ENCODE peak calls at places on chromosome 19, in six cellular contexts. D is left lung; B is effector memory CD4-positive, alpha-beta T cell; C is thyroid gland; Q is breast epithelium; G is cardiac muscle cell. U is an unnamed sample. For H3K27me3, the result is how much of the 10 kb centered on the place peaks cover.

GRCh38 chr19:41030651-41031050 is 39.6 kb downstream of the CYP2B6 start:
- DNase-seq in D (no peak), B (no peak), C (no peak), Q (no peak), G (no peak), U (peak)

GRCh38 chr19:43576479-43576878 is 878 bp downstream of the PINLYP start:
- DNase-seq in D (no peak), B (no peak), C (no peak), Q (no peak), G (no peak), U (no peak)

GRCh38 chr19:20243629-20244028 is 76.6 kb downstream of the ZNF486 start:
- DNase-seq in D (no peak), B (no peak), C (no peak), Q (no peak), G (no peak), U (no peak)

GRCh38 chr19:30227071-30227621 is 145.0 kb upstream of the ZNF536 start:
- DNase-seq in D (no peak), B (no peak), C (peak), Q (no peak), G (no peak), U (peak)

GRCh38 chr19:47523473-47523872 is 8.6 kb upstream of the NAPA start:
- DNase-seq in D (no peak), B (no peak), C (peak), Q (no peak), G (no peak), U (peak)

GRCh38 chr19:31138077-31138476 is 211.2 kb downstream of the TSHZ3 start:
- DNase-seq in D (no peak), B (no peak), C (no peak), Q (no peak), G (no peak), U (no peak)

GRCh38 chr19:5578094-5578846 is 10.5 kb upstream of the TINCR start:
- DNase-seq in D (peak), B (peak), C (peak), Q (peak), G (peak), U (peak)

GRCh38 chr19:15330801-15331418 is 1.4 kb downstream of the BRD4 start:
- DNase-seq in D (peak), B (peak), C (peak), Q (peak), G (peak), U (no peak)

GRCh38 chr19:48230555-48231129 is 25.1 kb downstream of the CARD8 start:
- DNase-seq in D (no peak), B (no peak), C (no peak), Q (no peak), G (no peak), U (no peak)

GRCh38 chr19:6276447-6276846 is 3.3 kb downstream of the MLLT1 start:
- DNase-seq in D (no peak), B (no peak), C (peak), Q (peak), G (peak), U (peak)

GRCh38 chr19:6103217-6103644 is 7.1 kb downstream of the RFX2 start:
- DNase-seq in D (no peak), B (no peak), C (peak), Q (peak), G (peak), U (peak)

GRCh38 chr19:55340144-55340783 is 588 bp downstream of the KMT5C start:
- DNase-seq in D (no peak), B (no peak), C (no peak), Q (peak), G (no peak), U (peak)

DNA sequence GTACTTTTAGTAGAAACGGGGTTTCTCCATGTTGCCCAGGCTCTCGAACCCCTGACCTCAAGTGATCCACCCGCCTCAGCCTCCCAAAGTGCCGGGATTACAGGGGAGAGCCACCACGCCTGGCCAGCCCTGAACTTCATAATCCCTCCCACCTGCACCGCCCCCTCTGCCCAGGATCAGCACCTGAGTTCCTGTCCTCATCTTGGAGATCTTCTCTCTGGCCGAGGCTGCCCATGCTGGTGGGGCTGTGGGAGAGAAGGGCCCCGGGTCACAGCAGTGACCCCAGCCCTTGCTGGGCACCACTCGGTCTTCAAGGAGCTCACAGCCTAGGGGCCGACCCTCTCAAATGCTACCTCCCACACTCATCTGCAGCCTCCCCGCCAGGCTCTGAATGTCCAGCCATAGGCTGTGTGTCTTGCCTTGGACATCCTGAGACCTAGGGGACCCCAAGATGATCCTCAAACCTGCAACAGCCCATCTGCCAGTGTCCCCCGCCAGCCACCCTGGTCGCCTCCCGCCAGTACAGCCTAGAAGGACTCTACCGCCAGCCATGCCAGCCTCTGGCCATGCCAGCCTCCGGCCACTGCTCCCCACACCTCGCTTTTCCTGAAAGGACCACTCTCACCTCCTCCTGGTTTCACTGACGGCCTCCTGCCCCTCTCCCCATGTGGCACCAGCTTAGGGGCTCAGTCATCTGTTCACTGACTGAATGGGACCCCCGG is 1.5 kb downstream of the ATP8B3 start:
- DNase-seq in D (peak), B (no peak), C (no peak), Q (no peak), G (no peak), U (no peak)
- H3K27me3 ChIP-seq in D (under half), B (under half), C (under half), Q (under half), G (under half), U (under half)

GRCh38 chr19:35043906-35044305 is 2.4 kb downstream of the HPN start:
- DNase-seq in D (peak), B (no peak), C (no peak), Q (no peak), G (no peak), U (no peak)
- H3K4me3 ChIP-seq in D (no peak), B (no peak), C (no peak), Q (no peak), G (no peak), U (no peak)

DNA sequence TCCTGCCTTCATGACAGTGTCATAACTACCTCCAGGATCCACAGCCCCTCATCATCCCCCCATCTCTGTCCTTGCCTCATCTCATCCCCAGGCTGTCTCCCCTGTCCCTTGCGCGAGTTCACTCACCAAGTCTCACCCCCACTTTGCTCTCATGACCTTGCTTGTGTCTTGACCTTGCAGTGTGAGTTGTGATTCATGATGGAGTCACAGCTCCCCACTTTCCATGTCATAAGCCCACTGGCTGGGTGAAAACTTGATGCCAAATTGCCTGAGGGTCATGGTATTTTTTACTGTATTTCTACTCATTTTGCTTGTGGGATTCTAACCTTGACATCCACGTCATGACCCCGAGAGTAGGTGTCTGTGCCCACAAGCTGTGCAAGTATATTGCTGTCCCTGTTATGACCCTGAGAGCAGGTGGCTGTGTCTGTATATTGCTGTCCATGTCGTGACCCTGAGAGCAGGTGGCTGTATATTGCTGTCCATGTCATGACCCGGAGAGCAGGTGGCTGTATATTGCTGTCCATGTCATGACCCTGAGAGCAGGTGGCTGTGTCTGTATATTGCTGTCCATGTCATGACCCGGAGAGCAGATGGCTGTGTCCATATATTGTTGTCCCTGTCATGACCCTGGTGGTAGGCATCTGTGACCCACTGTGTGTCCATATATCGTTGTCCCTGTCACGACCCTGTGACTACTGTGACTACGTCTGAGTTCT is 23.8 kb downstream of the APBA3 start:
- DNase-seq in D (no peak), B (no peak), C (no peak), Q (no peak), G (no peak), U (no peak)
- H3K27me3 ChIP-seq in D (under half), B (under half), C (under half), Q (under half), G (under half), U (under half)

GRCh38 chr19:8571006-8571411 is 6.2 kb downstream of the MYO1F start:
- DNase-seq in D (peak), B (peak), C (peak), Q (no peak), G (peak), U (no peak)
- H3K4me3 ChIP-seq in D (no peak), B (peak), C (no peak), Q (no peak), G (no peak), U (no peak)

DNA sequence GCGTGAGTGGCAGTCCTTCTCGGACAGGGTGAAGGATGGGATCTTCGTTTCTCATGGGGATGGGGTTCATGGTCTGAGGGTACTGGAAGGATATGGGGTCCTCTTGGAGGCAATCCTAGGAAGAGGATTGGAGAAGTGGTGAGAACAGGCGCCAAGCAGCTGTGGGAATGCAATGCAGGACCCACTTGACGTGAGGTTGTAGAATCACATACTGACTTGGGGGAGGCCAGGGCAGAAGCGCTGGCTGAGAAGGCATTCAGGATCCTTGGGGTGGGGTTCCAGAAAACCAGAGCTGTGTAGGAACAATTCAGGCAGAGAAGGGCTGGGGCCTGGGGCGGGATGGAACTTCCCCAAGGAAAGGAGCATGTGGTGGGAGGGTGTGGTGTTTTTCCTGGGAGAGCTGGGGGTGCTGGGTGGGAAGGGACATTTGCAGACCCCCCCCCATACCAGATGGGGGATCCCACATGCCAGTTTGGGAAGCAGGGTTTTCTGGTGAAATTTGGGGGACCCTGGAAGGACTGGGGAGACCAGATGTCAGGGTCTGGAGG is 852 bp downstream of the KLK1 start:
- DNase-seq in D (no peak), B (no peak), C (no peak), Q (no peak), G (no peak), U (no peak)
- H3K27me3 ChIP-seq in D (under half), B (under half), C (under half), Q (under half), G (half or more), U (under half)

GRCh38 chr19:9308091-9308490 is 1.5 kb downstream of the ZNF699 start:
- DNase-seq in D (no peak), B (no peak), C (no peak), Q (no peak), G (no peak), U (no peak)
- H3K4me3 ChIP-seq in D (no peak), B (no peak), C (no peak), Q (peak), G (no peak), U (no peak)

GRCh38 chr19:1322198-1322981 is 36.7 kb downstream of the EFNA2 start:
- DNase-seq in D (no peak), B (no peak), C (no peak), Q (no peak), G (no peak), U (no peak)
- H3K27me3 ChIP-seq in D (under half), B (under half), C (under half), Q (under half), G (under half), U (under half)

GRCh38 chr19:39334444-39334976 is 1.3 kb downstream of the GMFG start:
- DNase-seq in D (no peak), B (no peak), C (no peak), Q (no peak), G (no peak), U (no peak)

GRCh38 chr19:39336483-39336882 is 640 bp upstream of the GMFG start:
- DNase-seq in D (no peak), B (no peak), C (no peak), Q (no peak), G (no peak), U (no peak)

GRCh38 chr19:39332293-39332692 is 3.5 kb downstream of the GMFG start:
- DNase-seq in D (no peak), B (no peak), C (no peak), Q (no peak), G (no peak), U (no peak)

GRCh38 chr19:39333507-39333906 is 2.3 kb downstream of the GMFG start:
- DNase-seq in D (no peak), B (no peak), C (no peak), Q (no peak), G (no peak), U (no peak)

GRCh38 chr19:39335168-39335567 is 675 bp downstream of the GMFG start:
- DNase-seq in D (no peak), B (no peak), C (no peak), Q (no peak), G (no peak), U (no peak)
- H3K4me3 ChIP-seq in D (peak), B (peak), C (no peak), Q (peak), G (no peak), U (no peak)

U was measured in H7.